ENCODE peak calls at places on chromosome 5, in five cellular contexts. One of them, this sample, is unnamed.

GRCh38 chr5:66209350-66209749 is 65.2 kb downstream of the SREK1 start:
- DNase-seq in cardiac fibroblast: no peak
- DNase-seq in ovary: no peak
- DNase-seq in colonic mucosa: no peak
- DNase-seq in AG04450: no peak
- DNase-seq in this sample: peak; percentile 78

GRCh38 chr5:116553366-116553765 is 21.3 kb downstream of the SEMA6A start:
- DNase-seq in cardiac fibroblast: no peak
- DNase-seq in ovary: no peak
- DNase-seq in colonic mucosa: no peak
- DNase-seq in AG04450: no peak
- DNase-seq in this sample: no peak

GRCh38 chr5:36305571-36306326 is 4.0 kb upstream of the RANBP3L start:
- DNase-seq in AG04450: no peak
- DNase-seq in colonic mucosa: peak; percentile 24
- DNase-seq in ovary: peak; percentile 53
- DNase-seq in cardiac fibroblast: peak; percentile 76
- DNase-seq in this sample: peak; percentile 51

GRCh38 chr5:139638090-139638735 is 9.9 kb upstream of the CXXC5 start:
- DNase-seq in AG04450: no peak
- DNase-seq in ovary: peak; percentile 74
- DNase-seq in cardiac fibroblast: peak; percentile 83
- DNase-seq in colonic mucosa: peak; percentile 85
- DNase-seq in this sample: no peak

GRCh38 chr5:149423287-149424268 is 44.5 kb upstream of the IL17B start:
- DNase-seq in AG04450: peak; percentile 63
- DNase-seq in ovary: peak; percentile 40
- DNase-seq in colonic mucosa: no peak
- DNase-seq in cardiac fibroblast: peak; percentile 66
- DNase-seq in this sample: no peak

GRCh38 chr5:97735209-97735608 is 552.2 kb upstream of the RIOK2 start:
- DNase-seq in cardiac fibroblast: peak; percentile 78
- DNase-seq in AG04450: peak; percentile 55
- DNase-seq in colonic mucosa: no peak
- DNase-seq in ovary: no peak
- DNase-seq in this sample: peak; percentile 99

GRCh38 chr5:43685271-43685950 is 82.4 kb downstream of the NNT start:
- DNase-seq in AG04450: no peak
- DNase-seq in ovary: no peak
- DNase-seq in cardiac fibroblast: no peak
- DNase-seq in colonic mucosa: no peak
- DNase-seq in this sample: no peak

GRCh38 chr5:133790898-133791297 is 177.5 kb downstream of the C5orf15 start:
- DNase-seq in colonic mucosa: no peak
- DNase-seq in ovary: no peak
- DNase-seq in cardiac fibroblast: no peak
- DNase-seq in AG04450: no peak
- DNase-seq in this sample: no peak

GRCh38 chr5:133041910-133042309 is 9.9 kb upstream of the HSPA4 start:
- DNase-seq in ovary: no peak
- DNase-seq in cardiac fibroblast: peak; percentile 34
- DNase-seq in colonic mucosa: no peak
- DNase-seq in AG04450: no peak
- DNase-seq in this sample: peak; percentile 75

GRCh38 chr5:102713682-102714231 is 41.3 kb upstream of the PAM start:
- DNase-seq in colonic mucosa: no peak
- DNase-seq in AG04450: no peak
- DNase-seq in ovary: no peak
- DNase-seq in cardiac fibroblast: no peak
- DNase-seq in this sample: no peak

GRCh38 chr5:39190311-39191102 is 28.9 kb downstream of the FYB1 start:
- DNase-seq in ovary: no peak
- DNase-seq in AG04450: no peak
- DNase-seq in colonic mucosa: no peak
- DNase-seq in cardiac fibroblast: no peak
- DNase-seq in this sample: no peak

GRCh38 chr5:54889826-54890225 is 95.6 kb downstream of the ESM1 start:
- DNase-seq in AG04450: no peak
- DNase-seq in cardiac fibroblast: peak; percentile 88
- DNase-seq in colonic mucosa: no peak
- DNase-seq in ovary: no peak
- DNase-seq in this sample: peak; percentile 82

GRCh38 chr5:111337688-111338087 is 113.5 kb downstream of the CAMK4 start:
- DNase-seq in colonic mucosa: no peak
- DNase-seq in ovary: no peak
- DNase-seq in AG04450: no peak
- DNase-seq in cardiac fibroblast: no peak
- DNase-seq in this sample: peak; percentile 15

GRCh38 chr5:32076699-32077695 is 97.1 kb downstream of the GOLPH3 start:
- DNase-seq in AG04450: peak; percentile 10
- DNase-seq in ovary: peak; percentile 71
- DNase-seq in colonic mucosa: peak; percentile 27
- DNase-seq in cardiac fibroblast: peak; percentile 71
- DNase-seq in this sample: peak; percentile 62

GRCh38 chr5:167528651-167529050 is 762.8 kb upstream of the WWC1 start:
- DNase-seq in colonic mucosa: no peak
- DNase-seq in cardiac fibroblast: no peak
- DNase-seq in ovary: no peak
- DNase-seq in AG04450: no peak
- DNase-seq in this sample: no peak

GRCh38 chr5:147963948-147964693 is 57.8 kb upstream of the C5orf46 start:
- DNase-seq in AG04450: no peak
- DNase-seq in colonic mucosa: no peak
- DNase-seq in ovary: no peak
- DNase-seq in cardiac fibroblast: peak; percentile 1
- DNase-seq in this sample: no peak

GRCh38 chr5:177366528-177367322 is 9.0 kb downstream of the RGS14 start:
- DNase-seq in colonic mucosa: peak; percentile 95
- DNase-seq in cardiac fibroblast: peak; percentile 91
- DNase-seq in ovary: peak; percentile 95
- DNase-seq in AG04450: no peak
- DNase-seq in this sample: peak; percentile 69

GRCh38 chr5:531101-531748 is 7.0 kb upstream of the SLC9A3 start:
- DNase-seq in cardiac fibroblast: no peak
- DNase-seq in colonic mucosa: no peak
- DNase-seq in AG04450: no peak
- DNase-seq in ovary: no peak
- DNase-seq in this sample: no peak

GRCh38 chr5:178090856-178091255 is 22.5 kb upstream of the N4BP3 start:
- DNase-seq in cardiac fibroblast: no peak
- DNase-seq in ovary: no peak
- DNase-seq in colonic mucosa: no peak
- DNase-seq in AG04450: no peak
- DNase-seq in this sample: peak; percentile 67

GRCh38 chr5:178223828-178224335 is 8.7 kb downstream of the PHYKPL start:
- DNase-seq in AG04450: no peak
- DNase-seq in ovary: no peak
- DNase-seq in cardiac fibroblast: no peak
- DNase-seq in colonic mucosa: no peak
- DNase-seq in this sample: no peak

GRCh38 chr5:150710165-150710564 is 9.3 kb upstream of the RBM22 start:
- DNase-seq in colonic mucosa: no peak
- DNase-seq in ovary: no peak
- DNase-seq in cardiac fibroblast: peak; percentile 36
- DNase-seq in AG04450: no peak
- DNase-seq in this sample: peak; percentile 11
- TF ChIP-seq CTCF in colonic mucosa: no peak
- TF ChIP-seq CTCF in ovary: no peak
- TF ChIP-seq CTCF in cardiac fibroblast: peak; percentile 11
- TF ChIP-seq CTCF in AG04450: peak; percentile 40
- TF ChIP-seq CTCF in this sample: peak; percentile 17

GRCh38 chr5:59337240-59337639 is 556.3 kb downstream of the PDE4D start:
- DNase-seq in AG04450: no peak
- DNase-seq in cardiac fibroblast: no peak
- DNase-seq in colonic mucosa: no peak
- DNase-seq in ovary: no peak
- DNase-seq in this sample: no peak
- H3K4me3 ChIP-seq in AG04450: no peak overlapping the region
- H3K4me3 ChIP-seq in cardiac fibroblast: no peak overlapping the region
- H3K4me3 ChIP-seq in colonic mucosa: no peak overlapping the region
- H3K4me3 ChIP-seq in ovary: no peak overlapping the region
- H3K4me3 ChIP-seq in this sample: no peak overlapping the region

DNA sequence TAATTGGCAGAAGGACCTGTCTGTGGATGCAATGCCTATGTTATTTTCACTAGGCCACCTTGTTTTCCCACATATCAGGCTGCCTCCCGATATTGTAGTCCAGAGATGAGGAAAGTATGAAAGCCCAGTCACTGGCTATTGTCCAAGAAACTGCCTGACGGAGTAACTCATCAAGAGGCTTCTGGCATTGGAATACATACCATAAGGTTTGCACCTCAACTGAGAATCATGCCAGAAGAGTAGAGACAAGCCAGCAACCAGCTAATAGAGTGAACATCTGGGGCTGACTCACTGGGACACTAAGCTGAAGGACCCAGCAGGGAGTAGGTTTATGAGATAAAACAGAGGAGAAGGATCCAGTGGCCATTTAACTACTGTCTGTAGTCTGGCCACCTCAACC is 137.2 kb upstream of the FST start:
- DNase-seq in ovary: no peak
- DNase-seq in colonic mucosa: no peak
- DNase-seq in AG04450: peak; percentile 92
- DNase-seq in cardiac fibroblast: peak; percentile 96
- DNase-seq in this sample: peak; percentile 98
- TF ChIP-seq CTCF in ovary: no peak
- TF ChIP-seq CTCF in colonic mucosa: no peak
- TF ChIP-seq CTCF in AG04450: no peak
- TF ChIP-seq CTCF in cardiac fibroblast: no peak
- TF ChIP-seq CTCF in this sample: no peak

GRCh38 chr5:135173662-135174290 is 139.7 kb upstream of the PITX1 start:
- DNase-seq in ovary: no peak
- DNase-seq in cardiac fibroblast: no peak
- DNase-seq in colonic mucosa: no peak
- DNase-seq in AG04450: no peak
- DNase-seq in this sample: no peak
- H3K4me3 ChIP-seq in ovary: no peak overlapping the region
- H3K4me3 ChIP-seq in cardiac fibroblast: no peak overlapping the region
- H3K4me3 ChIP-seq in colonic mucosa: no peak overlapping the region
- H3K4me3 ChIP-seq in AG04450: no peak overlapping the region
- H3K4me3 ChIP-seq in this sample: no peak overlapping the region

DNA sequence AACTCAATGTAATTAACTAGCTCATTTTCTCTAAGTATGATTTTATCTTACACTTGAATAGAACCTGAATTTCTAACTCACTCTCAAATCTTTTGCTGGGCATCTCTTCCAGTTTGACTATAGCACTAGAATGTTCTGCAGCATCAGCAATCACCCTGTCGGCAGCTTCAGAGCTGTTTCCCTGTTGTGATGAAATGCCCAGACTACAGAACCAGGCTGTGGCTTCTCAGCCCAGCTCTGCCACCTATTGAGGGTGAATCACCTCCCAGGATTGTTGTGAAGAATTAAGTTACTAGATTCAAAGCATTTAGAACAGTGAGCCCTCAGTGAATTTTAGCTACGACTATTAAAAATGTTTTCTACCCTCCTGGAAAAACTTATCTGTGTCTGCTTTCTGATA is 90.4 kb upstream of the ANKRD55 start:
- DNase-seq in AG04450: peak; percentile 26
- DNase-seq in ovary: no peak
- DNase-seq in cardiac fibroblast: peak; percentile 76
- DNase-seq in colonic mucosa: no peak
- DNase-seq in this sample: peak; percentile 80
- TF ChIP-seq CTCF in AG04450: no peak
- TF ChIP-seq CTCF in ovary: no peak
- TF ChIP-seq CTCF in cardiac fibroblast: no peak
- TF ChIP-seq CTCF in colonic mucosa: no peak
- TF ChIP-seq CTCF in this sample: no peak

GRCh38 chr5:118791986-118792734 is 196.2 kb downstream of the DTWD2 start:
- DNase-seq in ovary: peak; percentile 27
- DNase-seq in AG04450: peak; percentile 50
- DNase-seq in cardiac fibroblast: peak; percentile 86
- DNase-seq in colonic mucosa: peak; percentile 24
- DNase-seq in this sample: peak; percentile 62
- H3K4me3 ChIP-seq in ovary: no peak overlapping the region
- H3K4me3 ChIP-seq in AG04450: peak overlapping the region; percentile 21
- H3K4me3 ChIP-seq in cardiac fibroblast: no peak overlapping the region
- H3K4me3 ChIP-seq in colonic mucosa: no peak overlapping the region
- H3K4me3 ChIP-seq in this sample: no peak overlapping the region

This sample was measured in bronchial epithelial cell.